ENCODE peak calls at places on chromosomes 16 and 17, in six cellular contexts. K is left lung; O is CD8-positive, alpha-beta memory T cell; X is naive thymus-derived CD4-positive, alpha-beta T cell; F is breast epithelium; U is left ventricle myocardium inferior. W is an unnamed sample.

GRCh38 chr16:89581045-89581695 is 5.6 kb downstream of the CPNE7 start:
- DNase-seq in K (peak; percentile 50), O (no peak), X (no peak), F (no peak), U (no peak), W (no peak)

GRCh38 chr16:1781758-1782407 is 488 bp downstream of the SPSB3 start:
- DNase-seq in K (peak; percentile 35), O (no peak), X (no peak), F (no peak), U (no peak), W (no peak)

GRCh38 chr16:24610421-24610765 is 71.0 kb downstream of the RBBP6 start:
- DNase-seq in K (no peak), O (no peak), X (no peak), F (no peak), U (peak; percentile 27), W (peak; percentile 16)

GRCh38 chr16:78446486-78446885 is 347.0 kb downstream of the WWOX start:
- DNase-seq in K (no peak), O (no peak), X (no peak), F (no peak), U (no peak), W (no peak)

GRCh38 chr16:84786605-84787302 is 33.0 kb upstream of the CRISPLD2 start:
- DNase-seq in K (no peak), O (no peak), X (no peak), F (no peak), U (no peak), W (peak; percentile 36)

GRCh38 chr16:86856946-86857586 is 278.7 kb downstream of the FOXL1 start:
- DNase-seq in K (no peak), O (no peak), X (no peak), F (no peak), U (no peak), W (no peak)

GRCh38 chr16:63426275-63426870 is 1390.1 kb upstream of the CDH8 start:
- DNase-seq in K (no peak), O (no peak), X (no peak), F (no peak), U (no peak), W (no peak)

GRCh38 chr17:27376637-27377547 is 79.4 kb upstream of the KSR1 start:
- DNase-seq in K (no peak), O (no peak), X (no peak), F (no peak), U (no peak), W (no peak)

GRCh38 chr16:72554935-72555334 is 383.0 kb upstream of the PMFBP1 start:
- DNase-seq in K (no peak), O (no peak), X (no peak), F (no peak), U (no peak), W (no peak)

GRCh38 chr16:66563574-66564334 is 2.5 kb upstream of the CMTM1 start:
- DNase-seq in K (no peak), O (no peak), X (no peak), F (no peak), U (no peak), W (no peak)

GRCh38 chr16:80903616-80904015 is 99.2 kb upstream of the CDYL2 start:
- DNase-seq in K (no peak), O (no peak), X (no peak), F (no peak), U (no peak), W (no peak)

GRCh38 chr16:50152386-50152806 is 710 bp upstream of the TENT4B start:
- DNase-seq in K (peak; percentile 53), O (no peak), X (peak; percentile 75), F (peak; percentile 33), U (peak; percentile 37), W (no peak)

GRCh38 chr16:57590654-57591085 is 37.8 kb upstream of the ADGRG1 start:
- DNase-seq in K (peak; percentile 38), O (no peak), X (peak; percentile 1), F (no peak), U (no peak), W (no peak)

GRCh38 chr16:88634141-88634993 is 4.0 kb upstream of the IL17C start:
- DNase-seq in K (peak; percentile 62), O (peak; percentile 46), X (peak; percentile 74), F (no peak), U (peak; percentile 52), W (no peak)

GRCh38 chr17:43547189-43547550 is 1.0 kb upstream of the ETV4 start:
- DNase-seq in K (no peak), O (no peak), X (no peak), F (no peak), U (no peak), W (no peak)

GRCh38 chr16:17828012-17828411 is 357.3 kb upstream of the XYLT1 start:
- DNase-seq in K (no peak), O (no peak), X (no peak), F (no peak), U (no peak), W (no peak)

GRCh38 chr17:78879679-78880186 is 23.3 kb downstream of the CEP295NL start:
- DNase-seq in K (peak; percentile 69), O (peak; percentile 49), X (peak; percentile 30), F (peak; percentile 57), U (peak; percentile 81), W (peak; percentile 42)

GRCh38 chr17:74898376-74898946 is 5.0 kb upstream of the FADS6 start:
- DNase-seq in K (no peak), O (no peak), X (no peak), F (no peak), U (no peak), W (no peak)

GRCh38 chr17:49447603-49448325 is 33.1 kb upstream of the PHB1 start:
- DNase-seq in K (no peak), O (no peak), X (no peak), F (no peak), U (no peak), W (no peak)

GRCh38 chr16:86224126-86224525 is 286.2 kb upstream of the FOXF1 start:
- DNase-seq in K (no peak), O (no peak), X (no peak), F (no peak), U (no peak), W (no peak)

GRCh38 chr17:57440522-57441269 is 184.4 kb downstream of the MSI2 start:
- DNase-seq in K (no peak), O (peak; percentile 74), X (peak; percentile 82), F (peak; percentile 63), U (peak; percentile 73), W (peak; percentile 43)

GRCh38 chr16:57401943-57402640 is 2.5 kb upstream of the CCL17 start:
- DNase-seq in K (no peak), O (no peak), X (no peak), F (no peak), U (no peak), W (no peak)

GRCh38 chr17:35773674-35774425 is 13.2 kb downstream of the C17orf50 start:
- DNase-seq in K (peak; percentile 77), O (no peak), X (no peak), F (no peak), U (no peak), W (no peak)

GRCh38 chr16:53775821-53776431 is 72.0 kb downstream of the FTO start:
- DNase-seq in K (peak; percentile 52), O (no peak), X (no peak), F (peak; percentile 78), U (peak; percentile 21), W (no peak)

GRCh38 chr17:64200080-64201042 is 62.7 kb downstream of the TEX2 start:
- DNase-seq in K (no peak), O (no peak), X (no peak), F (no peak), U (no peak), W (no peak)

GRCh38 chr17:14295676-14296075 is 5.2 kb upstream of the HS3ST3B1 start:
- DNase-seq in K (no peak), O (no peak), X (no peak), F (no peak), U (no peak), W (no peak)

DNA sequence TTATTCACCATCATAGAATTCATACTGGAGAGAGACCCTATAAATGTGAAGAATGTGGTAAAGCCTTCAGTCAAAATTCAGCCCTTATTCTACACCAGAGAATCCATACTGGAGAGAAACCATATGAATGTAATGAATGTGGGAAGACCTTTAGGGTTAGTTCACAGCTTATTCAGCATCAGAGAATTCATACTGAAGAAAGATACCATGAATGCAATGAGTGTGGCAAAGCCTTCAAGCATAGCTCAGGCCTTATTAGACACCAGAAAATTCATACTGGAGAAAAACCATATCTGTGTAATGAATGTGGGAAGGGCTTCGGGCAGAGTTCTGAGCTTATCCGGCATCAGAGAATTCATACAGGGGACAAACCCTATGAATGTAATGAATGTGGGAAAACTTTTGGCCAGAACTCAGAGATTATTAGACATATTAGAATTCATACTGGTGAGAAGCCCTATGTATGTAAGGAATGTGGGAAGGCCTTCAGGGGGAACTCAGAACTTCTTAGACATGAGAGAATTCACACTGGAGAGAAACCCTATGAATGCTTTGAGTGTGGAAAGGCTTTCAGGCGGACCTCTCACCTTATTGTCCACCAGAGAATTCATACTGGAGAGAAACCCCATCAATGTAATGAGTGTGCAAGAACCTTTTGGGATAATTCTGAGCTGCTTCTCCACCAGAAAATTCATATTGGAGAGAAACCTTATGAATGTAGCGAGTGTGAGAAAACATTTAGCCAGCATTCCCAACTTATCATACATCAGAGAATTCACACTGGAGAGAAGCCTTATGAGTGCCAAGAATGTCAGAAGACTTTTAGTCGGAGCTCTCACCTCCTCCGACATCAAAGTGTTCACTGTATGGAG is 14.1 kb downstream of the ZFP3 start:
- DNase-seq in K (no peak), O (no peak), X (no peak), F (no peak), U (no peak), W (no peak)
- H3K9me3 ChIP-seq in K (peaks cover 13% of the 10 kb centered on the region), O (peaks cover 81% of the 10 kb centered on the region), X (peaks cover 52% of the 10 kb centered on the region), F (peaks cover 98% of the 10 kb centered on the region), U (peaks cover 98% of the 10 kb centered on the region), W (peaks cover 13% of the 10 kb centered on the region)

DNA sequence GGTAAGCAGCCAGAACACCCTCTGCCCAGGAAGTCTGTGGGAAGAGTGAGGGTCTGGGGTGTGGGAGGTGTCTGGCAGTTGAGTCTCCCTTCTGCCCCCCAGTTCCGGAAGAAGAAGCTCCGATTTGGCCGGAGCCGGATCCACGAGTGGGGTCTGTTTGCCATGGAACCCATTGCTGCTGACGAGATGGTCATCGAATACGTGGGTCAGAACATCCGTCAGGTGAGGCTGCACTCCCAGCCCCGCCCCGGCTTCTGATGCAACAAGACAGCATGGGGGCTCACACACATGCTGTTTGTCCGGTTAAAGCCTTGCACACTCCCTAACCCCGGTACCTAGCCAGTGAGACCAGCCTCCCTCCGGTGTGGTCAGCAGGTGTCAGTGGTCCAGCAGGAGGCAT is 4.0 kb upstream of the HSD3B7 start:
- DNase-seq in K (no peak), O (no peak), X (no peak), F (no peak), U (no peak), W (no peak)
- H3K36me3 ChIP-seq in K (no peaks in the 10 kb centered on the region), O (peaks cover 4% of the 10 kb centered on the region), X (no peaks in the 10 kb centered on the region), F (peaks cover 19% of the 10 kb centered on the region), U (peaks cover 75% of the 10 kb centered on the region), W (no peaks in the 10 kb centered on the region)

DNA sequence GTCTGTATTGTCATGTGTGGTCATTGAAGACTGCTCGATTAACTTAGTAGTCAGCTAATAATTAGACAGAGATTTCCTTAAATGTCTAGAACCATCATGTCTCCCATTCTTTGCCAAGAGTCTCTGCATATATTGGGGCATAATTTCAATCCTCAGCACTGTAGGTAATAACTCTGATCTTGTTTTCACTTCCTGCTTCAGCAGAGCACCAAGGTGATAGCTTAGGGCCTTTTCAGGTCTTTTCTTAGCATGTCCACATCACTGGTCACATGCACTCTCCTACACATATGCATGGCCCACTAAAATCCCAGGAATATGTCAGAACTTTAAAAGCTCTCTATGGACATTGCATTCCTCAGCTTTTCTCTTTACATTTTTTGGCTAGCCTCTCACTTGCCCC is 110.3 kb upstream of the NACA2 start:
- DNase-seq in K (no peak), O (no peak), X (no peak), F (no peak), U (no peak), W (no peak)
- H3K9me3 ChIP-seq in K (no peaks in the 10 kb centered on the region), O (peaks cover 18% of the 10 kb centered on the region), X (peaks cover 8% of the 10 kb centered on the region), F (peaks cover 41% of the 10 kb centered on the region), U (peaks cover 63% of the 10 kb centered on the region), W (no peaks in the 10 kb centered on the region)

GRCh38 chr17:65772989-65773388 is 211.5 kb upstream of the AXIN2 start:
- DNase-seq in K (no peak), O (no peak), X (no peak), F (no peak), U (no peak), W (no peak)
- H3K36me3 ChIP-seq in K (no peaks in the 10 kb centered on the region), O (no peaks in the 10 kb centered on the region), X (no peaks in the 10 kb centered on the region), F (no peaks in the 10 kb centered on the region), U (no peaks in the 10 kb centered on the region), W (no peaks in the 10 kb centered on the region)

W was measured in pancreas.